ENCODE peak calls at places on chromosomes 7 and 10, in six cellular contexts. One of them, this sample, is unnamed.

GRCh38 chr10:94630017-94630688 is 53.4 kb upstream of the CYP2C18 start:
- DNase-seq in A549: peak; percentile 43
- DNase-seq in endothelial cell of umbilical vein: peak; percentile 44
- DNase-seq in K562: peak; percentile 23
- DNase-seq in HepG2: peak; percentile 21
- DNase-seq in H1: no peak
- DNase-seq in this sample: no peak

GRCh38 chr10:102235598-102235920 is 5.8 kb downstream of the PITX3 start:
- DNase-seq in A549: peak; percentile 50
- DNase-seq in endothelial cell of umbilical vein: no peak
- DNase-seq in K562: no peak
- DNase-seq in HepG2: no peak
- DNase-seq in H1: no peak
- DNase-seq in this sample: no peak

GRCh38 chr7:88758355-88759215 is 915 bp upstream of the ZNF804B start:
- DNase-seq in A549: no peak
- DNase-seq in endothelial cell of umbilical vein: peak; percentile 34
- DNase-seq in K562: peak; percentile 16
- DNase-seq in HepG2: no peak
- DNase-seq in H1: peak; percentile 50
- DNase-seq in this sample: peak; percentile 37

GRCh38 chr7:96547371-96547811 is 162.3 kb downstream of the SEM1 start:
- DNase-seq in A549: no peak
- DNase-seq in endothelial cell of umbilical vein: no peak
- DNase-seq in K562: no peak
- DNase-seq in HepG2: no peak
- DNase-seq in H1: no peak
- DNase-seq in this sample: no peak

GRCh38 chr10:48634198-48634983 is 29.5 kb upstream of the ARHGAP22 start:
- DNase-seq in A549: no peak
- DNase-seq in endothelial cell of umbilical vein: no peak
- DNase-seq in K562: no peak
- DNase-seq in HepG2: no peak
- DNase-seq in H1: no peak
- DNase-seq in this sample: no peak

GRCh38 chr10:93030409-93030808 is 30.2 kb upstream of the CYP26C1 start:
- DNase-seq in A549: peak; percentile 23
- DNase-seq in endothelial cell of umbilical vein: peak; percentile 39
- DNase-seq in K562: no peak
- DNase-seq in HepG2: peak; percentile 20
- DNase-seq in H1: no peak
- DNase-seq in this sample: no peak

GRCh38 chr10:101250136-101250535 is 20.9 kb upstream of the LBX1 start:
- DNase-seq in A549: no peak
- DNase-seq in endothelial cell of umbilical vein: no peak
- DNase-seq in K562: no peak
- DNase-seq in HepG2: no peak
- DNase-seq in H1: no peak
- DNase-seq in this sample: no peak

GRCh38 chr7:29510028-29510427 is 53.6 kb upstream of the PRR15 start:
- DNase-seq in A549: no peak
- DNase-seq in endothelial cell of umbilical vein: no peak
- DNase-seq in K562: no peak
- DNase-seq in HepG2: no peak
- DNase-seq in H1: no peak
- DNase-seq in this sample: no peak

GRCh38 chr10:13567030-13567429 is 19.7 kb upstream of the PRPF18 start:
- DNase-seq in A549: no peak
- DNase-seq in endothelial cell of umbilical vein: no peak
- DNase-seq in K562: no peak
- DNase-seq in HepG2: no peak
- DNase-seq in H1: no peak
- DNase-seq in this sample: no peak

GRCh38 chr10:67665491-67665890 is 30.5 kb downstream of the CTNNA3 start:
- DNase-seq in A549: peak; percentile 54
- DNase-seq in endothelial cell of umbilical vein: no peak
- DNase-seq in K562: no peak
- DNase-seq in HepG2: peak; percentile 9
- DNase-seq in H1: no peak
- DNase-seq in this sample: no peak

GRCh38 chr10:131514454-131514853 is 202.9 kb upstream of the TCERG1L start:
- DNase-seq in A549: no peak
- DNase-seq in endothelial cell of umbilical vein: no peak
- DNase-seq in K562: no peak
- DNase-seq in HepG2: no peak
- DNase-seq in H1: no peak
- DNase-seq in this sample: no peak

GRCh38 chr10:71398991-71399375 is 2.3 kb downstream of the CDH23 start:
- DNase-seq in A549: no peak
- DNase-seq in endothelial cell of umbilical vein: no peak
- DNase-seq in K562: no peak
- DNase-seq in HepG2: no peak
- DNase-seq in H1: no peak
- DNase-seq in this sample: no peak

GRCh38 chr7:66110861-66111260 is 3.8 kb upstream of the CRCP start:
- DNase-seq in A549: peak; percentile 68
- DNase-seq in endothelial cell of umbilical vein: no peak
- DNase-seq in K562: no peak
- DNase-seq in HepG2: peak; percentile 48
- DNase-seq in H1: no peak
- DNase-seq in this sample: no peak

GRCh38 chr10:88477343-88478085 is 105.6 kb downstream of the RNLS start:
- DNase-seq in A549: no peak
- DNase-seq in endothelial cell of umbilical vein: no peak
- DNase-seq in K562: no peak
- DNase-seq in HepG2: no peak
- DNase-seq in H1: no peak
- DNase-seq in this sample: no peak

GRCh38 chr10:26869528-26869927 is 8.8 kb upstream of the ABI1 start:
- DNase-seq in A549: no peak
- DNase-seq in endothelial cell of umbilical vein: no peak
- DNase-seq in K562: no peak
- DNase-seq in HepG2: peak; percentile 26
- DNase-seq in H1: no peak
- DNase-seq in this sample: no peak

GRCh38 chr7:25250386-25250785 is 22.1 kb upstream of the NPVF start:
- DNase-seq in A549: no peak
- DNase-seq in endothelial cell of umbilical vein: no peak
- DNase-seq in K562: no peak
- DNase-seq in HepG2: no peak
- DNase-seq in H1: no peak
- DNase-seq in this sample: no peak

DNA sequence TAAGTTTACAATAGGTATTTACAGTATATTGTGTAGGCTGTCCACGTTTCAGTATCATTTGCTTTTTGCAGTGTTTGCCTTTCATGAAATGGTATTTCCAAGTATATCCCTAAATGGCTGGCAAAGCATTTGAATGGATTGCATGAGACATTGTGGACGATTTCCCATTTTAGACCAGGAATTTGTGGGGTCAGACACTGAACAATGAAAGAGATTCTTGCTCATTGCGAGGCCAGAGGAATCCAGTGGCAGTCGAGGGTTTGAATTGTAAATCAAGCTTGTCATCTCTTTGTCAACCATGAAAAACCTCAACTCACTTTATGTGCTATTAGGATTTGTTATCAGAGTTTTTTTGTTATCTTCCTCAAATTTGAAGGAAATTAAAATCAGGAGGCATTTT is 70.8 kb downstream of the CREB5 start:
- DNase-seq in A549: no peak
- DNase-seq in endothelial cell of umbilical vein: no peak
- DNase-seq in K562: no peak
- DNase-seq in HepG2: no peak
- DNase-seq in H1: no peak
- DNase-seq in this sample: no peak
- TF ChIP-seq JUN in A549: no peak
- TF ChIP-seq JUN in endothelial cell of umbilical vein: no peak
- TF ChIP-seq JUN in K562: no peak
- TF ChIP-seq JUN in HepG2: no peak
- TF ChIP-seq JUN in H1: no peak
- TF ChIP-seq JUN in this sample: no peak

GRCh38 chr10:11934262-11934661 is 108.3 kb downstream of the UPF2 start:
- DNase-seq in A549: no peak
- DNase-seq in endothelial cell of umbilical vein: no peak
- DNase-seq in K562: no peak
- DNase-seq in HepG2: no peak
- DNase-seq in H1: no peak
- DNase-seq in this sample: peak; percentile 33
- TF ChIP-seq JUN in A549: no peak
- TF ChIP-seq JUN in endothelial cell of umbilical vein: no peak
- TF ChIP-seq JUN in K562: no peak
- TF ChIP-seq JUN in HepG2: no peak
- TF ChIP-seq JUN in H1: no peak
- TF ChIP-seq JUN in this sample: no peak

DNA sequence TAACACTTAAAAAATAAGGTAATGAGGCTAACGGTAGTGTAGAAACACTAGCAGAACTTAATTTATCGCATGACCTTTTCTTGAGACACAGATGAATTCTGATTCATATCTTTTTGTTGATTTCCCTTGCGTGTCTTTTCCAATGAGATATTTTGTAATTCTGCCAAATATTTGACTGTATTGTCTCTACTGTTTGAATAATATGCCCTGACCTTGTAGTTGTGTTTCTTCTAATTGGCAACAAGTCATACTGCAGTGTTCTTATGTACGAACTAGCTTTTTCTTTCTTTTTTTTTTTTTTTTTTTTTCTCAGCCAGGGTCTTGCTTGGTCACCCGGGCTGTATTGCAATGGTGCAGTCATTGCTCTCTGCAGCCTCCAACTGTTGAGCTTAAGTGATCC is 9.3 kb upstream of the ABCB1 start:
- DNase-seq in A549: no peak
- DNase-seq in endothelial cell of umbilical vein: peak; percentile 47
- DNase-seq in K562: no peak
- DNase-seq in HepG2: no peak
- DNase-seq in H1: no peak
- DNase-seq in this sample: no peak
- TF ChIP-seq JUN in A549: no peak
- TF ChIP-seq JUN in endothelial cell of umbilical vein: no peak
- TF ChIP-seq JUN in K562: no peak
- TF ChIP-seq JUN in HepG2: no peak
- TF ChIP-seq JUN in H1: no peak
- TF ChIP-seq JUN in this sample: no peak

GRCh38 chr7:140304071-140304799 is 94.1 kb downstream of the SLC37A3 start:
- DNase-seq in A549: peak; percentile 37
- DNase-seq in endothelial cell of umbilical vein: peak; percentile 22
- DNase-seq in K562: peak; percentile 72
- DNase-seq in HepG2: peak; percentile 53
- DNase-seq in H1: no peak
- DNase-seq in this sample: no peak
- TF ChIP-seq JUN in A549: no peak
- TF ChIP-seq JUN in endothelial cell of umbilical vein: no peak
- TF ChIP-seq JUN in K562: peak; percentile 26
- TF ChIP-seq JUN in HepG2: no peak
- TF ChIP-seq JUN in H1: no peak
- TF ChIP-seq JUN in this sample: no peak